ENCODE peak calls at places on chromosomes 1 and 21, in six cellular contexts. X, N, J, U, Q and R are unnamed samples.
A peak's percentile ranks its signal among the peaks of the same experiment; 100 is the strongest.

GRCh38 chr1:243731301-243731891 is 118.6 kb downstream of the AKT3 start:
- DNase-seq in X (peak; percentile 64), N (no peak), J (no peak), U (peak; percentile 95), Q (no peak), R (peak; percentile 82)

GRCh38 chr21:43210454-43211084 is 41.8 kb downstream of the CRYAA start:
- DNase-seq in X (no peak), N (no peak), J (no peak), U (no peak), Q (no peak), R (peak; percentile 8)

GRCh38 chr1:26829214-26829911 is 2.9 kb downstream of the ZDHHC18 start:
- DNase-seq in X (no peak), N (no peak), J (no peak), U (no peak), Q (no peak), R (no peak)

GRCh38 chr1:19405761-19406481 is 79.4 kb downstream of the CAPZB start:
- DNase-seq in X (peak; percentile 27), N (no peak), J (peak; percentile 63), U (no peak), Q (no peak), R (no peak)

GRCh38 chr1:17965515-17966100 is 142.0 kb upstream of the IGSF21 start:
- DNase-seq in X (no peak), N (peak; percentile 24), J (no peak), U (no peak), Q (no peak), R (no peak)

GRCh38 chr1:162236201-162236600 is 140.5 kb downstream of the SPATA46 start:
- DNase-seq in X (no peak), N (no peak), J (no peak), U (no peak), Q (no peak), R (no peak)

GRCh38 chr1:201625711-201626300 is 86.9 kb downstream of the NAV1 start:
- DNase-seq in X (no peak), N (no peak), J (no peak), U (no peak), Q (no peak), R (no peak)

GRCh38 chr1:87084247-87084836 is 169.9 kb downstream of the HS2ST1 start:
- DNase-seq in X (peak; percentile 60), N (peak; percentile 74), J (peak; percentile 32), U (no peak), Q (no peak), R (no peak)

GRCh38 chr1:27035344-27035743 is 22.7 kb upstream of the TENT5B start:
- DNase-seq in X (no peak), N (no peak), J (no peak), U (no peak), Q (no peak), R (no peak)

GRCh38 chr1:226827458-226827857 is 43.0 kb upstream of the PSEN2 start:
- DNase-seq in X (no peak), N (peak; percentile 73), J (no peak), U (no peak), Q (peak; percentile 48), R (peak; percentile 79)

GRCh38 chr1:166197597-166197996 is 30.8 kb upstream of the FAM78B start:
- DNase-seq in X (no peak), N (peak; percentile 77), J (no peak), U (no peak), Q (no peak), R (no peak)

GRCh38 chr1:7898962-7899361 is 41.7 kb downstream of the TNFRSF9 start:
- DNase-seq in X (no peak), N (no peak), J (no peak), U (no peak), Q (no peak), R (no peak)

GRCh38 chr1:148158594-148158993 is 6.5 kb upstream of the NBPF11 start:
- DNase-seq in X (no peak), N (no peak), J (no peak), U (no peak), Q (no peak), R (no peak)

GRCh38 chr1:25651824-25652741 is 35.5 kb downstream of the MAN1C1 start:
- DNase-seq in X (no peak), N (no peak), J (no peak), U (no peak), Q (no peak), R (peak; percentile 11)

GRCh38 chr1:175174273-175174672 is 18.3 kb downstream of the KIAA0040 start:
- DNase-seq in X (no peak), N (no peak), J (no peak), U (no peak), Q (no peak), R (no peak)

GRCh38 chr1:51750218-51750617 is 128.3 kb downstream of the NRDC start:
- DNase-seq in X (peak; percentile 50), N (peak; percentile 36), J (no peak), U (no peak), Q (no peak), R (no peak)

GRCh38 chr1:30034627-30035521 is 688.5 kb downstream of the MATN1 start:
- DNase-seq in X (peak; percentile 5), N (peak; percentile 2), J (no peak), U (peak; percentile 5), Q (peak; percentile 29), R (no peak)

GRCh38 chr1:216531308-216532239 is 108.3 kb upstream of the USH2A start:
- DNase-seq in X (peak; percentile 41), N (peak; percentile 34), J (peak; percentile 7), U (peak; percentile 7), Q (no peak), R (peak; percentile 21)

GRCh38 chr1:44031900-44032817 is 897 bp upstream of the SLC6A9 start:
- DNase-seq in X (peak; percentile 41), N (peak; percentile 47), J (no peak), U (no peak), Q (no peak), R (no peak)

GRCh38 chr21:34235514-34235913 is 128.3 kb upstream of the KCNE2 start:
- DNase-seq in X (no peak), N (no peak), J (no peak), U (no peak), Q (no peak), R (no peak)

GRCh38 chr1:203126151-203126865 is 1.2 kb upstream of the ADORA1 start:
- DNase-seq in X (peak; percentile 22), N (peak; percentile 40), J (peak; percentile 17), U (no peak), Q (no peak), R (no peak)

GRCh38 chr1:110538082-110538481 is 19.1 kb upstream of the KCNA10 start:
- DNase-seq in X (no peak), N (no peak), J (no peak), U (no peak), Q (no peak), R (no peak)

GRCh38 chr1:89563957-89564604 is 39.5 kb downstream of the LRRC8B start:
- DNase-seq in X (no peak), N (no peak), J (no peak), U (no peak), Q (no peak), R (no peak)

GRCh38 chr1:81493102-81493864 is 307.5 kb upstream of the ADGRL2 start:
- DNase-seq in X (no peak), N (peak; percentile 19), J (no peak), U (no peak), Q (no peak), R (no peak)

GRCh38 chr1:6496360-6496704 is 4.9 kb upstream of the PLEKHG5 start:
- DNase-seq in X (no peak), N (no peak), J (no peak), U (no peak), Q (no peak), R (no peak)

GRCh38 chr1:183366116-183366515 is 52.1 kb downstream of the NMNAT2 start:
- DNase-seq in X (no peak), N (no peak), J (no peak), U (no peak), Q (no peak), R (no peak)

GRCh38 chr1:187283984-187284383 is 455.2 kb downstream of the PLA2G4A start:
- DNase-seq in X (no peak), N (no peak), J (no peak), U (no peak), Q (no peak), R (no peak)

GRCh38 chr1:24540051-24540905 is 15.6 kb upstream of the NCMAP start:
- DNase-seq in X (no peak), N (no peak), J (no peak), U (no peak), Q (no peak), R (no peak)

GRCh38 chr1:199701731-199702130 is 325.8 kb upstream of the NR5A2 start:
- DNase-seq in X (peak; percentile 14), N (peak; percentile 33), J (no peak), U (no peak), Q (no peak), R (no peak)

GRCh38 chr1:36792292-36792691 is 242.0 kb downstream of the GRIK3 start:
- DNase-seq in X (no peak), N (no peak), J (no peak), U (no peak), Q (no peak), R (no peak)

GRCh38 chr1:43359696-43360095 is 915 bp downstream of the CDC20 start:
- DNase-seq in X (no peak), N (no peak), J (no peak), U (no peak), Q (no peak), R (no peak)

GRCh38 chr1:1858382-1859086 is 32.4 kb downstream of the GNB1 start:
- DNase-seq in X (peak; percentile 81), N (peak; percentile 97), J (peak; percentile 93), U (peak; percentile 86), Q (peak; percentile 60), R (peak; percentile 81)

DNA sequence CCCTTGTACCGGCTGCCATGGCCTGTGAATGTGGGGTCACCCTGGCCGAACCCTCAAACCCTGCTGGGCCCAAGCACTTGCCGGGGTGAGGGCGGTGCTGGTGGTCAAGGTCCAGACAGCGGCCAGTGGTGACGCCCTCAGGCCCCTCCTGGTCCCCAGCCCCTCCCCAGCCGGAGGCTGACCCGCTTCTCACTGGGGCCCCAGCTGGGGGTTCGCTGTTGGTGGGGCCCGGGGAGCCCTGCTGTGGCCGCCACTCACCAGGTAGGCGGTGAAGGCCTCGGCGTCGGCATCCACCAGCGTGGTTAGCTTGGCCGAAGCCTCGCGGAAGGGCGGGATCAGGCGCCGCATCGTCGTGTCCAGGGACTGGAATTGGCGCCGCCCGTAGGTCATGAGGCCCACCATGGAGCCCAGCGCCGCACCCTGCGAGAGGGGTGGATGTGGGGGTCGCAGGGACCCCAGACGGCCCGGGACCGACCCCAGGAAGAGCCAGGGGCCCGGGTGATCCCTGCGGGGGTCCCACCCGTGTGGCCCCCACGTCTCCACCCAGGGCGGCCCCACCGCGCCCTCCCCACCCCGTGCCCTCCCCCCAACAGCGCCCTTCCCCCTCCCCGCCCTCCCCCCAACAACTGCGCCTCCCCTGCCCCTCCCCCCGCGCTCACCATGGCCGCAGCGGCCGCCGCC is 10.1 kb downstream of the FTCD start:
- DNase-seq in X (no peak), N (no peak), J (no peak), U (no peak), Q (no peak), R (no peak)
- TF ChIP-seq CTCF in X (no peak), N (no peak), J (no peak), U (no peak), Q (no peak), R (no peak)

GRCh38 chr21:26961704-26962103 is 5.2 kb downstream of the ADAMTS5 start:
- DNase-seq in X (no peak), N (no peak), J (no peak), U (no peak), Q (no peak), R (no peak)
- TF ChIP-seq CTCF in X (peak; percentile 11), N (peak; percentile 35), J (peak; percentile 61), U (peak; percentile 43), Q (no peak), R (no peak)

GRCh38 chr1:20661235-20662109 is at the start of gene DDOST:
- DNase-seq in X (peak; percentile 97), N (peak; percentile 98), J (peak; percentile 96), U (peak; percentile 97), Q (peak; percentile 97), R (peak; percentile 97)
- TF ChIP-seq CTCF in X (peak; percentile 70), N (peak; percentile 44), J (peak; percentile 69), U (peak; percentile 60), Q (peak; percentile 41), R (peak; percentile 17)

GRCh38 chr21:45640888-45641479 is 2.5 kb upstream of the PCBP3 start:
- DNase-seq in X (peak; percentile 18), N (peak; percentile 38), J (no peak), U (peak; percentile 61), Q (no peak), R (no peak)
- TF ChIP-seq CTCF in X (peak; percentile 10), N (peak; percentile 32), J (peak; percentile 13), U (peak; percentile 47), Q (no peak), R (no peak)